ENCODE peak calls at places on chromosomes 11 and 22, in nine cellular contexts. One of them, this sample, is unnamed.

GRCh38 chr11:76625787-76626186 is 44.8 kb downstream of the LRRC32 start:
- DNase-seq in PC-3: no peak
- DNase-seq in RWPE1: no peak
- DNase-seq in SJSA1: no peak
- DNase-seq in HCT116: no peak
- DNase-seq in psoas muscle: no peak
- DNase-seq in CD8-positive, alpha-beta T cell: no peak
- DNase-seq in stomach: no peak
- DNase-seq in adrenal gland: no peak
- DNase-seq in this sample: no peak

GRCh38 chr11:114441921-114442320 is 2.7 kb downstream of the REXO2 start:
- DNase-seq in PC-3: no peak
- DNase-seq in RWPE1: no peak
- DNase-seq in SJSA1: no peak
- DNase-seq in HCT116: no peak
- DNase-seq in psoas muscle: no peak
- DNase-seq in CD8-positive, alpha-beta T cell: no peak
- DNase-seq in stomach: no peak
- DNase-seq in adrenal gland: no peak
- DNase-seq in this sample: no peak

GRCh38 chr11:77705195-77705876 is 67.7 kb upstream of the CLNS1A start:
- DNase-seq in PC-3: peak; percentile 91
- DNase-seq in RWPE1: peak; percentile 41
- DNase-seq in SJSA1: peak; percentile 9
- DNase-seq in HCT116: peak; percentile 71
- DNase-seq in psoas muscle: no peak
- DNase-seq in CD8-positive, alpha-beta T cell: no peak
- DNase-seq in stomach: no peak
- DNase-seq in adrenal gland: no peak
- DNase-seq in this sample: no peak

GRCh38 chr11:47891886-47892285 is 43.7 kb upstream of the NUP160 start:
- DNase-seq in PC-3: no peak
- DNase-seq in RWPE1: no peak
- DNase-seq in SJSA1: no peak
- DNase-seq in HCT116: no peak
- DNase-seq in psoas muscle: no peak
- DNase-seq in CD8-positive, alpha-beta T cell: no peak
- DNase-seq in stomach: no peak
- DNase-seq in adrenal gland: no peak
- DNase-seq in this sample: no peak

GRCh38 chr11:47342854-47343253 is 9.6 kb downstream of the MYBPC3 start:
- DNase-seq in PC-3: no peak
- DNase-seq in RWPE1: no peak
- DNase-seq in SJSA1: no peak
- DNase-seq in HCT116: no peak
- DNase-seq in psoas muscle: no peak
- DNase-seq in CD8-positive, alpha-beta T cell: no peak
- DNase-seq in stomach: no peak
- DNase-seq in adrenal gland: no peak
- DNase-seq in this sample: no peak

GRCh38 chr22:49807780-49808708 is 19.6 kb downstream of the BRD1 start:
- DNase-seq in PC-3: no peak
- DNase-seq in RWPE1: no peak
- DNase-seq in SJSA1: no peak
- DNase-seq in HCT116: no peak
- DNase-seq in psoas muscle: no peak
- DNase-seq in CD8-positive, alpha-beta T cell: peak; percentile 30
- DNase-seq in stomach: no peak
- DNase-seq in adrenal gland: no peak
- DNase-seq in this sample: no peak

GRCh38 chr22:50012201-50013181 is at the start of gene IL17REL:
- DNase-seq in PC-3: peak; percentile 20
- DNase-seq in RWPE1: no peak
- DNase-seq in SJSA1: no peak
- DNase-seq in HCT116: no peak
- DNase-seq in psoas muscle: no peak
- DNase-seq in CD8-positive, alpha-beta T cell: no peak
- DNase-seq in stomach: peak; percentile 55
- DNase-seq in adrenal gland: no peak
- DNase-seq in this sample: no peak

GRCh38 chr11:33515347-33515746 is 185.3 kb downstream of the C11orf91 start:
- DNase-seq in PC-3: no peak
- DNase-seq in RWPE1: no peak
- DNase-seq in SJSA1: no peak
- DNase-seq in HCT116: no peak
- DNase-seq in psoas muscle: peak; percentile 47
- DNase-seq in CD8-positive, alpha-beta T cell: no peak
- DNase-seq in stomach: no peak
- DNase-seq in adrenal gland: no peak
- DNase-seq in this sample: no peak

GRCh38 chr11:109197656-109198055 is 224.3 kb upstream of the C11orf87 start:
- DNase-seq in PC-3: no peak
- DNase-seq in RWPE1: no peak
- DNase-seq in SJSA1: no peak
- DNase-seq in HCT116: no peak
- DNase-seq in psoas muscle: no peak
- DNase-seq in CD8-positive, alpha-beta T cell: no peak
- DNase-seq in stomach: no peak
- DNase-seq in adrenal gland: no peak
- DNase-seq in this sample: no peak

GRCh38 chr11:22078063-22078462 is 114.8 kb upstream of the ANO5 start:
- DNase-seq in PC-3: no peak
- DNase-seq in RWPE1: no peak
- DNase-seq in SJSA1: no peak
- DNase-seq in HCT116: no peak
- DNase-seq in psoas muscle: no peak
- DNase-seq in CD8-positive, alpha-beta T cell: no peak
- DNase-seq in stomach: no peak
- DNase-seq in adrenal gland: no peak
- DNase-seq in this sample: no peak

GRCh38 chr22:19147193-19147780 is 2.8 kb downstream of the GSC2 start:
- DNase-seq in PC-3: no peak
- DNase-seq in RWPE1: no peak
- DNase-seq in SJSA1: no peak
- DNase-seq in HCT116: no peak
- DNase-seq in psoas muscle: no peak
- DNase-seq in CD8-positive, alpha-beta T cell: no peak
- DNase-seq in stomach: no peak
- DNase-seq in adrenal gland: no peak
- DNase-seq in this sample: no peak

GRCh38 chr22:45878051-45878764 is 98.8 kb downstream of the WNT7B start:
- DNase-seq in PC-3: no peak
- DNase-seq in RWPE1: no peak
- DNase-seq in SJSA1: no peak
- DNase-seq in HCT116: no peak
- DNase-seq in psoas muscle: no peak
- DNase-seq in CD8-positive, alpha-beta T cell: no peak
- DNase-seq in stomach: no peak
- DNase-seq in adrenal gland: no peak
- DNase-seq in this sample: no peak

GRCh38 chr22:47591016-47591415 is 828.6 kb downstream of the TBC1D22A start:
- DNase-seq in PC-3: no peak
- DNase-seq in RWPE1: no peak
- DNase-seq in SJSA1: no peak
- DNase-seq in HCT116: no peak
- DNase-seq in psoas muscle: no peak
- DNase-seq in CD8-positive, alpha-beta T cell: no peak
- DNase-seq in stomach: peak; percentile 7
- DNase-seq in adrenal gland: no peak
- DNase-seq in this sample: no peak

GRCh38 chr11:92550411-92550810 is 325.8 kb downstream of the FAT3 start:
- DNase-seq in PC-3: no peak
- DNase-seq in RWPE1: no peak
- DNase-seq in SJSA1: no peak
- DNase-seq in HCT116: no peak
- DNase-seq in psoas muscle: no peak
- DNase-seq in CD8-positive, alpha-beta T cell: no peak
- DNase-seq in stomach: peak; percentile 54
- DNase-seq in adrenal gland: no peak
- DNase-seq in this sample: no peak

GRCh38 chr11:8296203-8296602 is 32.5 kb upstream of the LMO1 start:
- DNase-seq in PC-3: no peak
- DNase-seq in RWPE1: no peak
- DNase-seq in SJSA1: no peak
- DNase-seq in HCT116: no peak
- DNase-seq in psoas muscle: no peak
- DNase-seq in CD8-positive, alpha-beta T cell: no peak
- DNase-seq in stomach: no peak
- DNase-seq in adrenal gland: no peak
- DNase-seq in this sample: no peak

GRCh38 chr11:71420455-71421241 is 27.5 kb downstream of the DHCR7 start:
- DNase-seq in PC-3: peak; percentile 61
- DNase-seq in RWPE1: peak; percentile 36
- DNase-seq in SJSA1: peak; percentile 20
- DNase-seq in HCT116: peak; percentile 56
- DNase-seq in psoas muscle: no peak
- DNase-seq in CD8-positive, alpha-beta T cell: no peak
- DNase-seq in stomach: peak; percentile 68
- DNase-seq in adrenal gland: no peak
- DNase-seq in this sample: no peak

GRCh38 chr11:58832246-58832645 is 12.3 kb downstream of the GLYATL2 start:
- DNase-seq in PC-3: peak; percentile 78
- DNase-seq in RWPE1: peak; percentile 4
- DNase-seq in SJSA1: no peak
- DNase-seq in HCT116: no peak
- DNase-seq in psoas muscle: no peak
- DNase-seq in CD8-positive, alpha-beta T cell: no peak
- DNase-seq in stomach: no peak
- DNase-seq in adrenal gland: no peak
- DNase-seq in this sample: no peak

GRCh38 chr11:32437406-32438345 is 2.3 kb upstream of the WT1 start:
- DNase-seq in PC-3: no peak
- DNase-seq in RWPE1: no peak
- DNase-seq in SJSA1: no peak
- DNase-seq in HCT116: no peak
- DNase-seq in psoas muscle: no peak
- DNase-seq in CD8-positive, alpha-beta T cell: no peak
- DNase-seq in stomach: no peak
- DNase-seq in adrenal gland: no peak
- DNase-seq in this sample: no peak

DNA sequence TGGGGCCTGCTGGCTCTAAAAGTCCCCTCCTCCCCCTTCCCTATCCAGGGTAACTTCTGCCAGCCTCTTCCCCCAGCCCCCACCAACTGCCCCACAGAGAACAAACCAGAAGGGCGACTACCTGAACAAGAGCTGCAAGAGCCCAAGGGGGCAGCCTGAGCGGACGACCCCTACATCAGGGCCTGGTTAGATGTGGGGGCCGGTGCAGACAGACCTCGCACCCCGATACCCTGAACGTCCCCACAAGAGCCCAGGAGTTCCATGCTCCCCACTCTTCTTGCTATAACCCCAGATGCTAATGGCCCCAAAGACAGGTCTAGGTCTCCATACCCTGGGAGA is 20.7 kb downstream of the SUN2 start:
- DNase-seq in PC-3: no peak
- DNase-seq in RWPE1: no peak
- DNase-seq in SJSA1: no peak
- DNase-seq in HCT116: no peak
- DNase-seq in psoas muscle: no peak
- DNase-seq in CD8-positive, alpha-beta T cell: no peak
- DNase-seq in stomach: no peak
- DNase-seq in adrenal gland: no peak
- DNase-seq in this sample: no peak
- H3K27ac ChIP-seq in PC-3: no peak overlapping the region
- H3K27ac ChIP-seq in RWPE1: peak overlapping the region; percentile 73
- H3K27ac ChIP-seq in SJSA1: no peak overlapping the region
- H3K27ac ChIP-seq in HCT116: no peak overlapping the region
- H3K27ac ChIP-seq in psoas muscle: peak overlapping the region; percentile 79
- H3K27ac ChIP-seq in CD8-positive, alpha-beta T cell: no peak overlapping the region
- H3K27ac ChIP-seq in stomach: peak overlapping the region; percentile 71
- H3K27ac ChIP-seq in adrenal gland: no peak overlapping the region
- H3K27ac ChIP-seq in this sample: peak overlapping the region; percentile 44

DNA sequence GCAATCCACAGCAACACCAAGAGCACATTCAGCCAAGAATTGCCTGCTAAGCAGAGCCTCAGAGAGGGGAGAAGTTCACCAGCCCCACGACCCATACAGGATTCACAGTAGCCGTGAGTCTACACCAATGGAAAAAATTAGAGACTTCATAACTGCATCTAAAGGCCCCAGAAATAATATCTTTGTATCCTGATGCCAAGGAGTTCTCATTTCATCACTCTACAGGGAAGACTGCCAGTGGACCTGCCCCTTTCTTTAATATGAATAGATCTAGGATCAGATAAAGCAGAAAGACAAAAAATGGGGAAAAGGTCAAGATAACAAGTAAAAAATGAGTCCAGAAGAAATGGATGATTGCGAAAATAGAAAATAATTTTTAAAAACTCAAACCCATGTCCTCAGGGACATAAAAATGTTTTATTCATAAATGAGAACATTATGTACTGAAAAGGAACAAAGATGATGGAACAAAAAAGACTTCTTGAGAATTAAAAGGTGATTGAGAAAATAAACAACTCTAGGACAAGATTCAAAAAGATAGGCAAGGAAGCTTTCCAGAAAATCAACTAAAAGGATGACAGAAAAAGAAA is 9.5 kb downstream of the APOL3 start:
- DNase-seq in PC-3: no peak
- DNase-seq in RWPE1: no peak
- DNase-seq in SJSA1: no peak
- DNase-seq in HCT116: no peak
- DNase-seq in psoas muscle: no peak
- DNase-seq in CD8-positive, alpha-beta T cell: no peak
- DNase-seq in stomach: no peak
- DNase-seq in adrenal gland: no peak
- DNase-seq in this sample: no peak
- H3K27ac ChIP-seq in PC-3: no peak overlapping the region
- H3K27ac ChIP-seq in RWPE1: no peak overlapping the region
- H3K27ac ChIP-seq in SJSA1: no peak overlapping the region
- H3K27ac ChIP-seq in HCT116: no peak overlapping the region
- H3K27ac ChIP-seq in psoas muscle: no peak overlapping the region
- H3K27ac ChIP-seq in CD8-positive, alpha-beta T cell: no peak overlapping the region
- H3K27ac ChIP-seq in stomach: peak overlapping the region; percentile 38
- H3K27ac ChIP-seq in adrenal gland: peak overlapping the region; percentile 39
- H3K27ac ChIP-seq in this sample: peak overlapping the region; percentile 31

GRCh38 chr22:36860821-36861659 is at the start of gene NCF4:
- DNase-seq in PC-3: no peak
- DNase-seq in RWPE1: no peak
- DNase-seq in SJSA1: no peak
- DNase-seq in HCT116: no peak
- DNase-seq in psoas muscle: peak; percentile 55
- DNase-seq in CD8-positive, alpha-beta T cell: no peak
- DNase-seq in stomach: peak; percentile 57
- DNase-seq in adrenal gland: peak; percentile 51
- DNase-seq in this sample: peak; percentile 7
- H3K27ac ChIP-seq in PC-3: no peak within 1 kb of the TSS
- H3K27ac ChIP-seq in RWPE1: no peak within 1 kb of the TSS
- H3K27ac ChIP-seq in SJSA1: no peak within 1 kb of the TSS
- H3K27ac ChIP-seq in HCT116: no peak within 1 kb of the TSS
- H3K27ac ChIP-seq in psoas muscle: peak within 1 kb of the TSS; percentile 23
- H3K27ac ChIP-seq in CD8-positive, alpha-beta T cell: no peak within 1 kb of the TSS
- H3K27ac ChIP-seq in stomach: peak within 1 kb of the TSS; percentile 84
- H3K27ac ChIP-seq in adrenal gland: peak within 1 kb of the TSS; percentile 50
- H3K27ac ChIP-seq in this sample: peak within 1 kb of the TSS; percentile 45

GRCh38 chr11:62353841-62354240 is 16.6 kb downstream of the ASRGL1 start:
- DNase-seq in PC-3: peak; percentile 83
- DNase-seq in RWPE1: no peak
- DNase-seq in SJSA1: no peak
- DNase-seq in HCT116: no peak
- DNase-seq in psoas muscle: no peak
- DNase-seq in CD8-positive, alpha-beta T cell: no peak
- DNase-seq in stomach: peak; percentile 41
- DNase-seq in adrenal gland: no peak
- DNase-seq in this sample: no peak
- H3K27ac ChIP-seq in PC-3: no peak overlapping the region
- H3K27ac ChIP-seq in RWPE1: no peak overlapping the region
- H3K27ac ChIP-seq in SJSA1: no peak overlapping the region
- H3K27ac ChIP-seq in HCT116: no peak overlapping the region
- H3K27ac ChIP-seq in psoas muscle: no peak overlapping the region
- H3K27ac ChIP-seq in CD8-positive, alpha-beta T cell: no peak overlapping the region
- H3K27ac ChIP-seq in stomach: no peak overlapping the region
- H3K27ac ChIP-seq in adrenal gland: no peak overlapping the region
- H3K27ac ChIP-seq in this sample: no peak overlapping the region

This sample was measured in effector memory CD4-positive, alpha-beta T cell.